ENCODE peak calls at places on chromosomes 1 and 21, in ten cellular contexts. One of them, this sample, is unnamed.

GRCh38 chr1:13764533-13764932 is 64.5 kb downstream of the PRDM2 start:
- DNase-seq in choroid plexus epithelial cell: peak
- DNase-seq in IMR-90: peak
- DNase-seq in non-pigmented ciliary epithelial cell: no peak
- DNase-seq in epithelial cell of esophagus: no peak
- DNase-seq in AG04450: no peak
- DNase-seq in activated T-helper 1 cell treated with Interleukin-2 at 50 U/mL for 16 hours: no peak
- DNase-seq in stimulated activated CD4-positive, alpha-beta T cell treated with anti-CD3 and anti-CD28 coated beads, Interleukin-4, amount 100 ng/mL, for 24 hours: no peak
- DNase-seq in ecto neural progenitor cell: no peak
- DNase-seq in colonic mucosa: no peak
- DNase-seq in this sample: no peak

GRCh38 chr1:62208970-62209369 is 14.3 kb downstream of the L1TD1 start:
- DNase-seq in non-pigmented ciliary epithelial cell: no peak
- DNase-seq in stimulated activated CD4-positive, alpha-beta T cell treated with anti-CD3 and anti-CD28 coated beads, Interleukin-4, amount 100 ng/mL, for 24 hours: no peak
- DNase-seq in IMR-90: no peak
- DNase-seq in ecto neural progenitor cell: no peak
- DNase-seq in AG04450: no peak
- DNase-seq in choroid plexus epithelial cell: no peak
- DNase-seq in epithelial cell of esophagus: peak
- DNase-seq in activated T-helper 1 cell treated with Interleukin-2 at 50 U/mL for 16 hours: no peak
- DNase-seq in colonic mucosa: no peak
- DNase-seq in this sample: no peak

GRCh38 chr1:175820456-175820855 is 77.1 kb upstream of the TNR start:
- DNase-seq in activated T-helper 1 cell treated with Interleukin-2 at 50 U/mL for 16 hours: no peak
- DNase-seq in ecto neural progenitor cell: no peak
- DNase-seq in colonic mucosa: no peak
- DNase-seq in non-pigmented ciliary epithelial cell: no peak
- DNase-seq in epithelial cell of esophagus: no peak
- DNase-seq in AG04450: no peak
- DNase-seq in stimulated activated CD4-positive, alpha-beta T cell treated with anti-CD3 and anti-CD28 coated beads, Interleukin-4, amount 100 ng/mL, for 24 hours: no peak
- DNase-seq in IMR-90: no peak
- DNase-seq in choroid plexus epithelial cell: no peak
- DNase-seq in this sample: no peak

GRCh38 chr1:27099154-27099903 is 55.6 kb downstream of the SLC9A1 start:
- DNase-seq in choroid plexus epithelial cell: peak
- DNase-seq in AG04450: peak
- DNase-seq in colonic mucosa: peak
- DNase-seq in epithelial cell of esophagus: peak
- DNase-seq in stimulated activated CD4-positive, alpha-beta T cell treated with anti-CD3 and anti-CD28 coated beads, Interleukin-4, amount 100 ng/mL, for 24 hours: no peak
- DNase-seq in non-pigmented ciliary epithelial cell: no peak
- DNase-seq in IMR-90: peak
- DNase-seq in activated T-helper 1 cell treated with Interleukin-2 at 50 U/mL for 16 hours: no peak
- DNase-seq in ecto neural progenitor cell: peak
- DNase-seq in this sample: peak

GRCh38 chr1:98386675-98387440 is 274.7 kb upstream of the SNX7 start:
- DNase-seq in stimulated activated CD4-positive, alpha-beta T cell treated with anti-CD3 and anti-CD28 coated beads, Interleukin-4, amount 100 ng/mL, for 24 hours: no peak
- DNase-seq in colonic mucosa: peak
- DNase-seq in choroid plexus epithelial cell: no peak
- DNase-seq in ecto neural progenitor cell: no peak
- DNase-seq in activated T-helper 1 cell treated with Interleukin-2 at 50 U/mL for 16 hours: no peak
- DNase-seq in epithelial cell of esophagus: no peak
- DNase-seq in non-pigmented ciliary epithelial cell: no peak
- DNase-seq in IMR-90: no peak
- DNase-seq in AG04450: no peak
- DNase-seq in this sample: no peak

GRCh38 chr21:33205476-33205875 is 24.3 kb upstream of the IFNAR2 start:
- DNase-seq in colonic mucosa: no peak
- DNase-seq in AG04450: no peak
- DNase-seq in IMR-90: no peak
- DNase-seq in activated T-helper 1 cell treated with Interleukin-2 at 50 U/mL for 16 hours: no peak
- DNase-seq in choroid plexus epithelial cell: no peak
- DNase-seq in stimulated activated CD4-positive, alpha-beta T cell treated with anti-CD3 and anti-CD28 coated beads, Interleukin-4, amount 100 ng/mL, for 24 hours: no peak
- DNase-seq in ecto neural progenitor cell: no peak
- DNase-seq in epithelial cell of esophagus: no peak
- DNase-seq in non-pigmented ciliary epithelial cell: no peak
- DNase-seq in this sample: no peak

GRCh38 chr1:9281907-9282306 is 10.8 kb upstream of the SPSB1 start:
- DNase-seq in IMR-90: no peak
- DNase-seq in stimulated activated CD4-positive, alpha-beta T cell treated with anti-CD3 and anti-CD28 coated beads, Interleukin-4, amount 100 ng/mL, for 24 hours: no peak
- DNase-seq in non-pigmented ciliary epithelial cell: no peak
- DNase-seq in activated T-helper 1 cell treated with Interleukin-2 at 50 U/mL for 16 hours: no peak
- DNase-seq in epithelial cell of esophagus: peak
- DNase-seq in ecto neural progenitor cell: no peak
- DNase-seq in AG04450: no peak
- DNase-seq in colonic mucosa: no peak
- DNase-seq in choroid plexus epithelial cell: no peak
- DNase-seq in this sample: no peak

GRCh38 chr1:94325379-94326302 is 88.3 kb upstream of the ARHGAP29 start:
- DNase-seq in ecto neural progenitor cell: no peak
- DNase-seq in IMR-90: peak
- DNase-seq in stimulated activated CD4-positive, alpha-beta T cell treated with anti-CD3 and anti-CD28 coated beads, Interleukin-4, amount 100 ng/mL, for 24 hours: no peak
- DNase-seq in non-pigmented ciliary epithelial cell: peak
- DNase-seq in epithelial cell of esophagus: peak
- DNase-seq in activated T-helper 1 cell treated with Interleukin-2 at 50 U/mL for 16 hours: no peak
- DNase-seq in choroid plexus epithelial cell: peak
- DNase-seq in AG04450: peak
- DNase-seq in colonic mucosa: no peak
- DNase-seq in this sample: peak

GRCh38 chr1:159921251-159921650 is 4.1 kb downstream of the TAGLN2 start:
- DNase-seq in IMR-90: peak
- DNase-seq in activated T-helper 1 cell treated with Interleukin-2 at 50 U/mL for 16 hours: no peak
- DNase-seq in ecto neural progenitor cell: no peak
- DNase-seq in epithelial cell of esophagus: peak
- DNase-seq in AG04450: no peak
- DNase-seq in colonic mucosa: no peak
- DNase-seq in non-pigmented ciliary epithelial cell: no peak
- DNase-seq in choroid plexus epithelial cell: no peak
- DNase-seq in stimulated activated CD4-positive, alpha-beta T cell treated with anti-CD3 and anti-CD28 coated beads, Interleukin-4, amount 100 ng/mL, for 24 hours: no peak
- DNase-seq in this sample: no peak

GRCh38 chr1:188642585-188643168 is 1813.9 kb downstream of the PLA2G4A start:
- DNase-seq in AG04450: no peak
- DNase-seq in activated T-helper 1 cell treated with Interleukin-2 at 50 U/mL for 16 hours: no peak
- DNase-seq in epithelial cell of esophagus: peak
- DNase-seq in ecto neural progenitor cell: no peak
- DNase-seq in stimulated activated CD4-positive, alpha-beta T cell treated with anti-CD3 and anti-CD28 coated beads, Interleukin-4, amount 100 ng/mL, for 24 hours: no peak
- DNase-seq in choroid plexus epithelial cell: no peak
- DNase-seq in colonic mucosa: no peak
- DNase-seq in IMR-90: no peak
- DNase-seq in non-pigmented ciliary epithelial cell: no peak
- DNase-seq in this sample: no peak

GRCh38 chr1:39142394-39143060 is 62.0 kb upstream of the MACF1 start:
- DNase-seq in non-pigmented ciliary epithelial cell: no peak
- DNase-seq in AG04450: no peak
- DNase-seq in ecto neural progenitor cell: no peak
- DNase-seq in epithelial cell of esophagus: peak
- DNase-seq in choroid plexus epithelial cell: no peak
- DNase-seq in activated T-helper 1 cell treated with Interleukin-2 at 50 U/mL for 16 hours: no peak
- DNase-seq in IMR-90: no peak
- DNase-seq in colonic mucosa: no peak
- DNase-seq in stimulated activated CD4-positive, alpha-beta T cell treated with anti-CD3 and anti-CD28 coated beads, Interleukin-4, amount 100 ng/mL, for 24 hours: no peak
- DNase-seq in this sample: no peak

This sample was measured in heart left ventricle.